ENCODE peak calls at places on chromosomes 3 and 15, in seven cellular contexts. One of them, this sample, is unnamed.

GRCh38 chr3:48826451-48826850 is 21.2 kb downstream of the PRKAR2A start:
- DNase-seq in GM23338: no peak
- DNase-seq in A673: peak
- DNase-seq in tibial artery: no peak
- DNase-seq in pancreas: no peak
- DNase-seq in brain microvascular endothelial cell: peak
- DNase-seq in lung: no peak
- DNase-seq in this sample: no peak

GRCh38 chr3:152404976-152405375 is 136.2 kb downstream of the MBNL1 start:
- DNase-seq in GM23338: no peak
- DNase-seq in A673: no peak
- DNase-seq in tibial artery: no peak
- DNase-seq in pancreas: no peak
- DNase-seq in brain microvascular endothelial cell: no peak
- DNase-seq in lung: no peak
- DNase-seq in this sample: no peak

GRCh38 chr15:101081900-101082299 is 162.7 kb downstream of the LRRK1 start:
- DNase-seq in GM23338: no peak
- DNase-seq in A673: no peak
- DNase-seq in tibial artery: no peak
- DNase-seq in pancreas: no peak
- DNase-seq in brain microvascular endothelial cell: no peak
- DNase-seq in lung: no peak
- DNase-seq in this sample: no peak

GRCh38 chr3:27509376-27509775 is 25.2 kb upstream of the SLC4A7 start:
- DNase-seq in GM23338: no peak
- DNase-seq in A673: no peak
- DNase-seq in tibial artery: no peak
- DNase-seq in pancreas: no peak
- DNase-seq in brain microvascular endothelial cell: no peak
- DNase-seq in lung: no peak
- DNase-seq in this sample: no peak

GRCh38 chr3:25441234-25441856 is 13.3 kb downstream of the RARB start:
- DNase-seq in GM23338: peak
- DNase-seq in A673: no peak
- DNase-seq in tibial artery: no peak
- DNase-seq in pancreas: peak
- DNase-seq in brain microvascular endothelial cell: no peak
- DNase-seq in lung: no peak
- DNase-seq in this sample: no peak

GRCh38 chr3:187000711-187001151 is 70.4 kb downstream of the ST6GAL1 start:
- DNase-seq in GM23338: no peak
- DNase-seq in A673: no peak
- DNase-seq in tibial artery: no peak
- DNase-seq in pancreas: no peak
- DNase-seq in brain microvascular endothelial cell: no peak
- DNase-seq in lung: no peak
- DNase-seq in this sample: no peak

GRCh38 chr3:10505050-10505790 is at the start of gene ATP2B2:
- DNase-seq in GM23338: peak
- DNase-seq in A673: peak
- DNase-seq in tibial artery: no peak
- DNase-seq in pancreas: no peak
- DNase-seq in brain microvascular endothelial cell: no peak
- DNase-seq in lung: no peak
- DNase-seq in this sample: no peak

GRCh38 chr3:178140491-178140890 is 395.7 kb upstream of the KCNMB2 start:
- DNase-seq in GM23338: no peak
- DNase-seq in A673: peak
- DNase-seq in tibial artery: no peak
- DNase-seq in pancreas: no peak
- DNase-seq in brain microvascular endothelial cell: no peak
- DNase-seq in lung: no peak
- DNase-seq in this sample: no peak

GRCh38 chr3:174862101-174862500 is 3.0 kb downstream of the NAALADL2 start:
- DNase-seq in GM23338: peak
- DNase-seq in A673: peak
- DNase-seq in tibial artery: no peak
- DNase-seq in pancreas: no peak
- DNase-seq in brain microvascular endothelial cell: no peak
- DNase-seq in lung: peak
- DNase-seq in this sample: peak

GRCh38 chr3:57064615-57065014 is 4.2 kb downstream of the SPATA12 start:
- DNase-seq in GM23338: no peak
- DNase-seq in A673: no peak
- DNase-seq in tibial artery: no peak
- DNase-seq in pancreas: no peak
- DNase-seq in brain microvascular endothelial cell: no peak
- DNase-seq in lung: no peak
- DNase-seq in this sample: no peak

GRCh38 chr15:33086500-33087141 is 107.9 kb downstream of the FMN1 start:
- DNase-seq in GM23338: peak
- DNase-seq in A673: peak
- DNase-seq in tibial artery: no peak
- DNase-seq in pancreas: no peak
- DNase-seq in brain microvascular endothelial cell: peak
- DNase-seq in lung: no peak
- DNase-seq in this sample: no peak

GRCh38 chr3:3625461-3626271 is 173.6 kb upstream of the LRRN1 start:
- DNase-seq in GM23338: no peak
- DNase-seq in A673: no peak
- DNase-seq in tibial artery: no peak
- DNase-seq in pancreas: no peak
- DNase-seq in brain microvascular endothelial cell: no peak
- DNase-seq in lung: no peak
- DNase-seq in this sample: no peak

GRCh38 chr3:103937094-103937493 is 1429.6 kb upstream of the ALCAM start:
- DNase-seq in GM23338: no peak
- DNase-seq in A673: no peak
- DNase-seq in tibial artery: no peak
- DNase-seq in pancreas: no peak
- DNase-seq in brain microvascular endothelial cell: no peak
- DNase-seq in lung: no peak
- DNase-seq in this sample: no peak
- TF ChIP-seq CTCF in GM23338: no peak
- TF ChIP-seq CTCF in A673: no peak
- TF ChIP-seq CTCF in tibial artery: no peak
- TF ChIP-seq CTCF in pancreas: no peak
- TF ChIP-seq CTCF in brain microvascular endothelial cell: no peak
- TF ChIP-seq CTCF in lung: no peak
- TF ChIP-seq CTCF in this sample: no peak

DNA sequence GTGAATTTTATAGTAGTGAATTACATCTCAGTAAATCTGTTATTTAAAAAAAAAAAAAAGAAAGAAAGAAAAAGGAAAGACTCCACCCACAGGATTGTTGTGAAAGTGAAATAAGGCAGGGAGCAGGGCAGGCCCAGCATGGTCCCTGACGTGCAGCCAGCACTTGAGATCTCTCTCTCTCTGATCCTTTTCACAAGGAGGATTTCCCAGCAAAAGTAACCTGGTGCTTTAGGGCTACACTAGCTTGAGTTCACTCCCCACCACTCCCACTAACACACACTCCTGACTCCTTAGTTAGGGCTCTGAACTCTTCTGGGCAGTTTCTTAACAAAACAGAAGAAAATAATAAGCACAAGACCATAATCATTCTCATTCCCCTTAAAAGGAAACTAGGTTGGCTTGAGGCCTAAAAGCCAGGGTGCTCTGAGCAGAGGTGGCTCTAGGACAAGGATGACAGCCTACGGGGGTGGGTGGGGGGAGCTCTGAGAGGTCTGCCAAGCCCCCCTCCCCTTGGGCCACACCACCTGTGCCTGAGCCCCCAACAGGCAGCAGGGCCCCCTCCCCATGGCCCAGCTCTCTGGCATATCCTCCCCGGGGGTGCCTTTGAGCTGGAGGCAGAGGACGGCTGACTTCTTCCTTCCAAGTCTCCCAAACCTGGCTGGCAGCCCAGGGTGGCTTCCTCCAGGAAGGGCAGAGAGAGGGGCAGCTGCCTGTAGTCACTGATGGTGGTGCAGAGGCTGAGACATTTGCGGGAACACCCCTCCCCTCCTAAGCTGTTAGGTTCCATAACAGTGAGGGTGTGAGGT is 831 bp downstream of the TMEM40 start:
- DNase-seq in GM23338: peak
- DNase-seq in A673: peak
- DNase-seq in tibial artery: no peak
- DNase-seq in pancreas: no peak
- DNase-seq in brain microvascular endothelial cell: peak
- DNase-seq in lung: no peak
- DNase-seq in this sample: no peak
- H3K27ac ChIP-seq in GM23338: no peak
- H3K27ac ChIP-seq in A673: peak
- H3K27ac ChIP-seq in tibial artery: peak
- H3K27ac ChIP-seq in pancreas: no peak
- H3K27ac ChIP-seq in brain microvascular endothelial cell: peak
- H3K27ac ChIP-seq in lung: no peak
- H3K27ac ChIP-seq in this sample: peak

GRCh38 chr3:31444220-31445142 is 88.2 kb upstream of the STT3B start:
- DNase-seq in GM23338: no peak
- DNase-seq in A673: no peak
- DNase-seq in tibial artery: no peak
- DNase-seq in pancreas: no peak
- DNase-seq in brain microvascular endothelial cell: no peak
- DNase-seq in lung: no peak
- DNase-seq in this sample: no peak
- H3K4me3 ChIP-seq in GM23338: no peak
- H3K4me3 ChIP-seq in A673: no peak
- H3K4me3 ChIP-seq in tibial artery: no peak
- H3K4me3 ChIP-seq in pancreas: no peak
- H3K4me3 ChIP-seq in brain microvascular endothelial cell: no peak
- H3K4me3 ChIP-seq in lung: no peak
- H3K4me3 ChIP-seq in this sample: no peak

GRCh38 chr3:13193320-13194284 is 120.4 kb upstream of the IQSEC1 start:
- DNase-seq in GM23338: no peak
- DNase-seq in A673: no peak
- DNase-seq in tibial artery: no peak
- DNase-seq in pancreas: peak
- DNase-seq in brain microvascular endothelial cell: no peak
- DNase-seq in lung: no peak
- DNase-seq in this sample: no peak
- TF ChIP-seq CTCF in GM23338: no peak
- TF ChIP-seq CTCF in A673: no peak
- TF ChIP-seq CTCF in tibial artery: no peak
- TF ChIP-seq CTCF in pancreas: no peak
- TF ChIP-seq CTCF in brain microvascular endothelial cell: no peak
- TF ChIP-seq CTCF in lung: no peak
- TF ChIP-seq CTCF in this sample: no peak

GRCh38 chr3:4897765-4898453 is 81.3 kb upstream of the BHLHE40 start:
- DNase-seq in GM23338: no peak
- DNase-seq in A673: no peak
- DNase-seq in tibial artery: peak
- DNase-seq in pancreas: no peak
- DNase-seq in brain microvascular endothelial cell: no peak
- DNase-seq in lung: no peak
- DNase-seq in this sample: no peak
- H3K27ac ChIP-seq in GM23338: no peak
- H3K27ac ChIP-seq in A673: no peak
- H3K27ac ChIP-seq in tibial artery: peak
- H3K27ac ChIP-seq in pancreas: no peak
- H3K27ac ChIP-seq in brain microvascular endothelial cell: peak
- H3K27ac ChIP-seq in lung: no peak
- H3K27ac ChIP-seq in this sample: peak

DNA sequence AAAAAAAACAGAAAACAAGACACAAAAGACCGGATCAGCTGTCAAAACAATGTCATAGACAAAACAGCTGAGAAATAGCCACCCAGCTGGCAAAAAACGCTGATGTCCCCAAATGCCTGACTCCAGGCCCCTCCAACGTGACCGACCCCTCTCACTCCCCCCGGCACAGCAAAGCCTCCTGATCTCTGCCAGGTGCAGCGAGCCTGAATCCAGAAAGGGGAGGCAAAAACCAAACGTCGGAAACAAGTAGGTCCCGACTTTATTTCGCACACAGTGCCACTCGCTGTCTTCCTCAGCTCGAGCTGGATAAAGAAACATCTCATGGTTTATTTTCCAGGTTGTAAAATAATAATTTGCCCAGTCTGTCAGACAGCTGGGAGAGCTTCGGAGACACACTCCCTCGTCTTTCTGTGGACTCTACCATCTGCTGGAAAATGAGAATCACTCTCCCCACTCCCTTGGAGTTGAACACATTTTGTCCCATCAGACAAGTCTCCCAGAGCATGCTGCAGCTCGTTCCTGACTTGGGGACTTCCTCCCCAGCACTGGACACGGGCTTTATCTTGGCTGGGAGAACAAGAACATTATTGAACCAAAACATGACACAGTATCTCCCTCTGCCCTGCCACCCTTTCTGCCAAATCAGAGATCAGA is 142.9 kb downstream of the NUP210 start:
- DNase-seq in GM23338: no peak
- DNase-seq in A673: no peak
- DNase-seq in tibial artery: peak
- DNase-seq in pancreas: no peak
- DNase-seq in brain microvascular endothelial cell: no peak
- DNase-seq in lung: no peak
- DNase-seq in this sample: peak
- H3K4me3 ChIP-seq in GM23338: no peak
- H3K4me3 ChIP-seq in A673: no peak
- H3K4me3 ChIP-seq in tibial artery: no peak
- H3K4me3 ChIP-seq in pancreas: no peak
- H3K4me3 ChIP-seq in brain microvascular endothelial cell: no peak
- H3K4me3 ChIP-seq in lung: no peak
- H3K4me3 ChIP-seq in this sample: peak

GRCh38 chr3:133361011-133361410 is 38.8 kb upstream of the BFSP2 start:
- DNase-seq in GM23338: no peak
- DNase-seq in A673: no peak
- DNase-seq in tibial artery: no peak
- DNase-seq in pancreas: no peak
- DNase-seq in brain microvascular endothelial cell: no peak
- DNase-seq in lung: no peak
- DNase-seq in this sample: no peak

GRCh38 chr3:133361435-133361834 is 38.4 kb upstream of the BFSP2 start:
- DNase-seq in GM23338: no peak
- DNase-seq in A673: no peak
- DNase-seq in tibial artery: no peak
- DNase-seq in pancreas: no peak
- DNase-seq in brain microvascular endothelial cell: no peak
- DNase-seq in lung: no peak
- DNase-seq in this sample: no peak

GRCh38 chr3:133364704-133365103 is 35.2 kb upstream of the BFSP2 start:
- DNase-seq in GM23338: no peak
- DNase-seq in A673: no peak
- DNase-seq in tibial artery: no peak
- DNase-seq in pancreas: no peak
- DNase-seq in brain microvascular endothelial cell: no peak
- DNase-seq in lung: no peak
- DNase-seq in this sample: no peak

GRCh38 chr3:133362539-133362938 is 37.3 kb upstream of the BFSP2 start:
- DNase-seq in GM23338: no peak
- DNase-seq in A673: no peak
- DNase-seq in tibial artery: no peak
- DNase-seq in pancreas: no peak
- DNase-seq in brain microvascular endothelial cell: no peak
- DNase-seq in lung: no peak
- DNase-seq in this sample: no peak

GRCh38 chr3:133360476-133360875 is 39.4 kb upstream of the BFSP2 start:
- DNase-seq in GM23338: no peak
- DNase-seq in A673: no peak
- DNase-seq in tibial artery: no peak
- DNase-seq in pancreas: no peak
- DNase-seq in brain microvascular endothelial cell: no peak
- DNase-seq in lung: no peak
- DNase-seq in this sample: no peak
- TF ChIP-seq CTCF in GM23338: no peak
- TF ChIP-seq CTCF in A673: no peak
- TF ChIP-seq CTCF in tibial artery: no peak
- TF ChIP-seq CTCF in pancreas: no peak
- TF ChIP-seq CTCF in brain microvascular endothelial cell: no peak
- TF ChIP-seq CTCF in lung: no peak
- TF ChIP-seq CTCF in this sample: no peak